ENCODE peak calls at places on chromosomes 13 and 19, in seven cellular contexts. M is NCI-H1417 treated with DMSO at 0.1 percent for 48 hours; S is breast epithelium; R is activated CD8-positive, alpha-beta T cell treated with anti-CD3 and anti-CD28 coated beads, Interleukin-2, amount 10 ng/mL, durations not matched to agents 7 days and 5 days; I is COLO829; Y is T-helper 9 cell; G is MG63. P is an unnamed sample.

GRCh38 chr19:48419158-48419920 is 25.9 kb downstream of the GRIN2D start:
- DNase-seq in M (no peak), S (no peak), R (peak), I (no peak), Y (peak), G (no peak), P (peak)

GRCh38 chr19:29478578-29479565 is 46.9 kb upstream of the VSTM2B start:
- DNase-seq in M (no peak), S (no peak), R (peak), I (peak), Y (no peak), G (peak), P (no peak)

GRCh38 chr13:110759710-110760109 is 46.2 kb downstream of the ING1 start:
- DNase-seq in M (no peak), S (no peak), R (no peak), I (no peak), Y (no peak), G (no peak), P (peak)

GRCh38 chr19:41114132-41114531 is at the start of gene CYP2F1:
- DNase-seq in M (no peak), S (no peak), R (no peak), I (no peak), Y (no peak), G (no peak), P (no peak)

GRCh38 chr19:4585556-4585955 is 26.1 kb upstream of the SEMA6B start:
- DNase-seq in M (no peak), S (no peak), R (no peak), I (no peak), Y (no peak), G (no peak), P (no peak)

GRCh38 chr13:110676057-110676510 is 29.8 kb downstream of the CARS2 start:
- DNase-seq in M (no peak), S (no peak), R (no peak), I (no peak), Y (no peak), G (no peak), P (no peak)

GRCh38 chr13:99636728-99637353 is 135.6 kb downstream of the TM9SF2 start:
- DNase-seq in M (no peak), S (no peak), R (no peak), I (no peak), Y (no peak), G (no peak), P (no peak)

GRCh38 chr13:110397445-110397844 is 90.4 kb downstream of the COL4A2 start:
- DNase-seq in M (no peak), S (no peak), R (no peak), I (peak), Y (no peak), G (peak), P (peak)

GRCh38 chr19:17757125-17757524 is 5.8 kb downstream of the FCHO1 start:
- DNase-seq in M (no peak), S (peak), R (no peak), I (peak), Y (no peak), G (peak), P (peak)

GRCh38 chr13:100540621-100541020 is 48.0 kb downstream of the GGACT start:
- DNase-seq in M (no peak), S (no peak), R (no peak), I (no peak), Y (no peak), G (no peak), P (peak)

GRCh38 chr13:34719060-34719875 is 222.8 kb upstream of the NBEA start:
- DNase-seq in M (peak), S (no peak), R (no peak), I (no peak), Y (no peak), G (no peak), P (no peak)

GRCh38 chr19:49056101-49056901 is 1.2 kb downstream of the CGB7 start:
- DNase-seq in M (no peak), S (no peak), R (peak), I (peak), Y (peak), G (peak), P (peak)

GRCh38 chr13:46535822-46536221 is 17.1 kb upstream of the LRCH1 start:
- DNase-seq in M (no peak), S (no peak), R (no peak), I (no peak), Y (no peak), G (no peak), P (peak)